ENCODE peak calls at places on chromosomes 6 and 20, in five cellular contexts. N is fibroblast of lung, I is mesenchymal stem cell, W is HepG2, O is IMR-90. Y is an unnamed sample. For H3K36me3, the result is how much of the 10 kb centered on the place peaks cover.

GRCh38 chr20:21090738-21091120 is 15.4 kb downstream of the LINC00237 start:
- DNase-seq in O (no peak), N (no peak), I (no peak), W (no peak), Y (no peak)

GRCh38 chr6:1620504-1621327 is 11.0 kb downstream of the FOXC1 start:
- DNase-seq in I (no peak), W (no peak), N (no peak), O (no peak), Y (no peak)

GRCh38 chr6:4316867-4317400 is 181.6 kb upstream of the ECI2 start:
- DNase-seq in W (no peak), N (peak), O (peak), I (peak), Y (peak)

GRCh38 chr6:17178301-17178700 is 76.5 kb downstream of the STMND1 start:
- DNase-seq in O (no peak), N (no peak), I (no peak), W (no peak), Y (no peak)

GRCh38 chr20:51533291-51534172 is 9.0 kb downstream of the NFATC2 start:
- DNase-seq in W (peak), N (peak), I (peak), O (peak), Y (peak)

GRCh38 chr6:139883776-139884175 is 509.3 kb upstream of the CITED2 start:
- DNase-seq in N (peak), W (no peak), O (peak), I (peak), Y (peak)

GRCh38 chr20:56974499-56975250 is 291.8 kb downstream of the BMP7 start:
- DNase-seq in N (peak), W (peak), I (peak), O (peak), Y (peak)

GRCh38 chr6:17505062-17505476 is 95.0 kb upstream of the FAM8A1 start:
- DNase-seq in N (peak), I (peak), O (peak), W (peak), Y (no peak)

GRCh38 chr6:134438825-134439224 is 120.9 kb upstream of the SGK1 start:
- DNase-seq in N (no peak), O (no peak), I (no peak), W (no peak), Y (no peak)

GRCh38 chr20:3282271-3283221 is 43.6 kb upstream of the SLC4A11 start:
- DNase-seq in O (no peak), W (no peak), I (no peak), N (no peak), Y (no peak)

GRCh38 chr20:3277686-3278465 is 38.9 kb upstream of the SLC4A11 start:
- DNase-seq in N (no peak), W (no peak), O (no peak), I (no peak), Y (no peak)

GRCh38 chr20:3276400-3277015 is 37.5 kb upstream of the SLC4A11 start:
- DNase-seq in W (peak), I (peak), O (peak), N (peak), Y (no peak)

GRCh38 chr20:3283222-3283820 is 44.3 kb upstream of the SLC4A11 start:
- DNase-seq in N (no peak), I (no peak), W (no peak), O (no peak), Y (no peak)

GRCh38 chr20:3281437-3281836 is 42.4 kb upstream of the SLC4A11 start:
- DNase-seq in I (no peak), N (no peak), W (no peak), O (no peak), Y (no peak)
- H2AFZ ChIP-seq in I (no peak), N (no peak), W (no peak), O (no peak), Y (no peak)

DNA sequence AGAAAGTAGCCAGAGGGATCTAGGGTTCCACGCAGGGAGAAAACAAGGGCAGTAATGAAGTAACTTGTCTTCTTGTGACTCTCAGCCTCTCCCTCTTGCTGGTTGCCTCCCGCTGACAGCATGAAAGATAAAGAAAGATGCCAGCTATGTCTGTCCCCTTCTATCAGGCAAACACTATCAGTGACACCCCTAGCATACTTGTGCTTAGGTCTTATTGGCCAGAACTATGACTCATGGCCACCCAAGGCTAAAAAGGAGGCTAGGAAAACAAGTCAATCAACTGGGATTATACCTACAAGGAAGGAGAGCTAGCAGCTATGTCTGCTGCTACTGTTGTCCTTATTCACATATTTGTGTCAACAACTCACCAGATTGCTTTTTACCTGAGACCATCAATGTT is 206.8 kb upstream of the SOX4 start:
- DNase-seq in O (no peak), N (no peak), I (no peak), W (peak), Y (no peak)
- H3K36me3 ChIP-seq in O (under half), N (under half), I (under half), W (under half), Y (under half)

DNA sequence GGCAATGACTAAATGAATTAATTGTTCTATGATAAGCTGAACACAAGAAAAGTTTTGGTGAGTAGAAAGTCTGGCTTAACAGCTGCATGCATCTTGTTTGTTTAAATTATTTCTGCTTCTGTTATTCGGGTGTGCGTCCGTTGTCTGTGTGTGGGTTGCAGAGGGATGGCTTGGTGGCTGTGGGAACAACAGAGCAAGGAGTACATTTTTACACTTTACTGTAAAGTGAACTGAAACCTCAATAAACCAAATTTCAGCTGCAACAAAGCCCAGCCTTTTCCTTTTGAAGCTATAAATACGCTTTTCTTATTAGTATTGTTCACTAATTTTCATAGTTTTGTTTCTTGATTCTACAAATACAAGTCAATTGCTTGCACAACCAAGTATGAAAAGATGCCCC is 3.5 kb upstream of the LAMP5 start:
- DNase-seq in O (no peak), I (no peak), W (no peak), N (no peak), Y (no peak)
- H3K4me2 ChIP-seq in O (no peak), I (no peak), W (no peak), N (no peak), Y (no peak)

GRCh38 chr6:105784179-105784578 is 302.0 kb upstream of the PRDM1 start:
- DNase-seq in I (no peak), O (no peak), N (no peak), W (no peak), Y (no peak)
- H2AFZ ChIP-seq in I (no peak), O (no peak), N (no peak), W (no peak), Y (no peak)

GRCh38 chr6:43037197-43037596 is 15.8 kb downstream of the RRP36 start:
- DNase-seq in I (no peak), O (no peak), N (no peak), W (no peak), Y (no peak)

GRCh38 chr6:43037706-43038105 is 15.9 kb downstream of the CUL7 start:
- DNase-seq in I (no peak), N (no peak), W (no peak), O (no peak), Y (no peak)

GRCh38 chr6:43043310-43043709 is 10.3 kb downstream of the CUL7 start:
- DNase-seq in N (no peak), I (no peak), O (no peak), W (no peak), Y (no peak)

GRCh38 chr6:43038727-43039126 is 14.9 kb downstream of the CUL7 start:
- DNase-seq in O (no peak), I (no peak), N (no peak), W (no peak), Y (no peak)

GRCh38 chr6:43040542-43041257 is 13.0 kb downstream of the CUL7 start:
- DNase-seq in O (no peak), W (no peak), N (no peak), I (no peak), Y (no peak)
- H3K36me3 ChIP-seq in O (half or more), W (half or more), N (under half), I (half or more), Y (under half)

GRCh38 chr20:35491823-35492222 is 36.4 kb downstream of the CEP250 start:
- DNase-seq in I (no peak), O (peak), N (peak), W (no peak), Y (peak)
- H3K4me2 ChIP-seq in I (no peak), O (no peak), N (no peak), W (no peak), Y (no peak)

DNA sequence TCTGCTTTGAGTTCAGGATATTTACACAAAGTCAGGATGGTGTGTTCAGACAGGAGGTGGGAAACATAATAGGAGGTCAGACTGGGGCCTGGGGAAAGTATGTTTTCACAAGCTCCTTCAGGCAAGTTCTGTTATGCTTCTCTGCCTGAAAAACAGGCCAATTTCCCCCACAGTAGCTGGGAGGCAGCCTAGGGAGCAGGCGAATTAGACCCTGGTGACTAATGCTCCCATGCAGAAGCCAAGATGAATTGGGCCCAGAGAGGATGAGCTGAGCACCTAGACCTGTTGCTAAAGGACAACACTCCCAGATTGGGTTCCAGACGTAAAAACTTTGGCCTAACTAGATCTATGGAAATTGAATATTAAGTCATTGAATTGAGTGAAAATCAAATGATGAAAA is 142.2 kb upstream of the MAP3K7 start:
- DNase-seq in W (no peak), O (no peak), N (no peak), I (no peak), Y (no peak)
- H2AFZ ChIP-seq in W (no peak), O (no peak), N (no peak), I (no peak), Y (no peak)

Y was measured in astrocyte.